ENCODE peak calls at places on chromosomes 1 and 21, in nine cellular contexts. M, G, W, U, Z, S, T, H and R are unnamed samples.

GRCh38 chr1:31793086-31793485 is 22.7 kb downstream of the SPOCD1 start:
- DNase-seq in H (no peak), S (no peak), U (no peak), M (no peak), W (no peak), T (no peak), Z (no peak), G (no peak), R (no peak)

GRCh38 chr1:36553591-36554417 is 71.1 kb upstream of the CSF3R start:
- DNase-seq in S (peak), Z (no peak), T (peak), H (no peak), W (peak), M (peak), G (peak), U (peak), R (peak)

GRCh38 chr1:10338047-10338446 is 60.8 kb upstream of the PGD start:
- DNase-seq in G (no peak), S (no peak), H (peak), Z (no peak), T (peak), M (no peak), W (no peak), U (peak), R (no peak)

GRCh38 chr1:168379110-168379860 is 98.6 kb downstream of the TBX19 start:
- DNase-seq in G (no peak), T (peak), W (no peak), U (no peak), S (no peak), M (no peak), Z (no peak), H (no peak), R (no peak)

GRCh38 chr1:203289281-203289981 is 15.9 kb upstream of the BTG2 start:
- DNase-seq in U (peak), M (peak), W (no peak), G (peak), S (peak), Z (no peak), H (no peak), T (no peak), R (peak)

GRCh38 chr1:76640092-76640491 is 227.2 kb upstream of the ST6GALNAC5 start:
- DNase-seq in U (no peak), G (no peak), Z (peak), M (no peak), T (peak), S (no peak), H (peak), W (no peak), R (no peak)

GRCh38 chr1:116724765-116725375 is 29.4 kb upstream of the CD2 start:
- DNase-seq in W (peak), M (peak), H (peak), U (peak), Z (no peak), T (peak), G (peak), S (no peak), R (peak)

GRCh38 chr21:32772281-32773047 is 909 bp upstream of the PAXBP1 start:
- DNase-seq in H (peak), U (peak), Z (peak), W (peak), M (peak), T (peak), G (peak), S (peak), R (peak)

GRCh38 chr1:207218512-207219352 is 102.7 kb upstream of the CD55 start:
- DNase-seq in Z (no peak), G (no peak), S (no peak), W (no peak), U (no peak), T (peak), H (no peak), M (no peak), R (no peak)

GRCh38 chr1:31666290-31666963 is 21.8 kb upstream of the PEF1 start:
- DNase-seq in H (no peak), M (no peak), U (no peak), Z (no peak), S (no peak), G (no peak), T (peak), W (peak), R (no peak)

GRCh38 chr1:208534604-208534907 is 290.4 kb upstream of the PLXNA2 start:
- DNase-seq in W (no peak), S (no peak), G (no peak), U (no peak), T (peak), Z (no peak), M (no peak), H (no peak), R (no peak)

GRCh38 chr1:30748699-30749401 is 8.7 kb downstream of the LAPTM5 start:
- DNase-seq in U (peak), M (no peak), Z (peak), G (no peak), T (peak), H (no peak), W (no peak), S (no peak), R (no peak)

GRCh38 chr1:204130989-204131892 is 20.6 kb downstream of the ETNK2 start:
- DNase-seq in U (no peak), T (peak), H (peak), W (no peak), G (no peak), M (no peak), Z (no peak), S (no peak), R (no peak)

GRCh38 chr1:38586993-38587646 is 272.5 kb downstream of the RRAGC start:
- DNase-seq in W (no peak), G (peak), U (peak), H (no peak), T (peak), Z (no peak), M (peak), S (no peak), R (peak)

GRCh38 chr1:71074681-71075080 is 6.2 kb downstream of the ZRANB2 start:
- DNase-seq in H (no peak), T (no peak), U (no peak), Z (no peak), S (no peak), G (no peak), M (no peak), W (no peak), R (no peak)

GRCh38 chr1:78339490-78339889 is 151.3 kb upstream of the PTGFR start:
- DNase-seq in W (no peak), G (no peak), H (peak), M (no peak), S (no peak), T (peak), Z (peak), U (no peak), R (no peak)

GRCh38 chr1:57167997-57168396 is 202.2 kb upstream of the C8B start:
- DNase-seq in W (no peak), Z (no peak), G (no peak), M (no peak), U (no peak), H (no peak), T (no peak), S (no peak), R (no peak)

GRCh38 chr1:89844236-89844807 is 23.5 kb downstream of the LRRC8D start:
- DNase-seq in G (no peak), S (no peak), H (no peak), W (no peak), Z (no peak), T (no peak), M (no peak), U (peak), R (no peak)

GRCh38 chr1:54971317-54971791 is 9.1 kb upstream of the TMEM61 start:
- DNase-seq in S (no peak), H (no peak), Z (no peak), T (peak), U (peak), M (no peak), G (no peak), W (no peak), R (no peak)

GRCh38 chr1:32969556-32969955 is 4.9 kb upstream of the RNF19B start:
- DNase-seq in Z (no peak), G (no peak), H (no peak), W (no peak), T (peak), S (no peak), M (no peak), U (no peak), R (no peak)

GRCh38 chr21:35179990-35180557 is 131.0 kb upstream of the RUNX1 start:
- DNase-seq in Z (no peak), W (no peak), S (no peak), G (no peak), T (peak), U (no peak), M (no peak), H (peak), R (no peak)

GRCh38 chr21:44653656-44654575 is 543 bp downstream of the KRTAP12-4 start:
- DNase-seq in G (peak), U (no peak), T (no peak), Z (no peak), M (peak), S (no peak), W (no peak), H (no peak), R (peak)

GRCh38 chr1:197198333-197198732 is 51.9 kb upstream of the ASPM start:
- DNase-seq in S (no peak), M (no peak), W (no peak), G (no peak), H (no peak), Z (no peak), T (no peak), U (no peak), R (no peak)

GRCh38 chr21:32351428-32351827 is 41.4 kb downstream of the URB1 start:
- DNase-seq in Z (no peak), T (peak), U (no peak), W (peak), H (no peak), G (no peak), M (no peak), S (no peak), R (no peak)

GRCh38 chr1:199723557-199723956 is 304.0 kb upstream of the NR5A2 start:
- DNase-seq in Z (no peak), M (no peak), G (no peak), S (no peak), H (peak), U (no peak), T (peak), W (no peak), R (no peak)

GRCh38 chr1:181497870-181498269 is 14.6 kb downstream of the CACNA1E start:
- DNase-seq in U (no peak), T (no peak), Z (no peak), W (no peak), S (no peak), G (no peak), H (no peak), M (no peak), R (no peak)